ENCODE peak calls at places on chromosome 7, in nine cellular contexts. S, Z, G, W, F, N, O, V and Y are unnamed samples.

GRCh38 chr7:137151056-137151731 is 192.3 kb downstream of the PTN start:
- DNase-seq in V (no peak), S (no peak), N (no peak), Z (no peak), F (no peak), W (no peak), O (no peak), G (peak; percentile 51), Y (no peak)

GRCh38 chr7:39985398-39985918 is 35.4 kb downstream of the CDK13 start:
- DNase-seq in V (no peak), O (no peak), F (no peak), W (no peak), S (no peak), G (no peak), Z (no peak), N (no peak), Y (no peak)

GRCh38 chr7:30029696-30030095 is 1.5 kb downstream of the PLEKHA8 start:
- DNase-seq in F (no peak), V (peak; percentile 54), G (peak; percentile 17), O (no peak), S (no peak), Z (no peak), W (no peak), N (no peak), Y (no peak)

GRCh38 chr7:94223375-94224084 is 171.2 kb upstream of the COL1A2 start:
- DNase-seq in W (no peak), S (no peak), V (no peak), G (peak; percentile 33), N (no peak), F (peak; percentile 41), O (no peak), Z (no peak), Y (no peak)

GRCh38 chr7:82443801-82444219 is 233 bp upstream of the CACNA2D1 start:
- DNase-seq in S (no peak), W (peak; percentile 95), F (no peak), O (no peak), G (peak; percentile 81), V (peak; percentile 50), Z (peak; percentile 38), N (peak; percentile 56), Y (peak; percentile 60)

GRCh38 chr7:64630496-64630895 is 35.4 kb upstream of the ZNF107 start:
- DNase-seq in Z (no peak), S (no peak), F (peak; percentile 16), V (no peak), N (no peak), G (no peak), W (no peak), O (no peak), Y (no peak)

GRCh38 chr7:102097601-102098161 is 189.0 kb upstream of the SH2B2 start:
- DNase-seq in V (no peak), F (peak; percentile 88), O (no peak), Z (no peak), S (no peak), G (peak; percentile 64), W (no peak), N (no peak), Y (no peak)

GRCh38 chr7:127322351-127322750 is 69.6 kb upstream of the GRM8 start:
- DNase-seq in O (peak; percentile 8), G (no peak), N (no peak), V (no peak), W (no peak), F (no peak), Z (no peak), S (peak; percentile 44), Y (no peak)

GRCh38 chr7:30027065-30027456 is 559 bp upstream of the FKBP14 start:
- DNase-seq in W (no peak), S (peak; percentile 45), Z (no peak), O (no peak), N (no peak), V (peak; percentile 42), G (peak; percentile 70), F (no peak), Y (peak; percentile 31)

GRCh38 chr7:100568176-100568935 is 5.3 kb downstream of the SAP25 start:
- DNase-seq in O (no peak), G (peak; percentile 62), N (no peak), V (no peak), F (no peak), S (no peak), W (no peak), Z (no peak), Y (no peak)

GRCh38 chr7:32846630-32847225 is 44.8 kb downstream of the KBTBD2 start:
- DNase-seq in S (peak; percentile 83), W (peak; percentile 90), F (peak; percentile 82), Z (peak; percentile 51), V (peak; percentile 94), O (peak; percentile 89), G (peak; percentile 82), N (peak; percentile 92), Y (no peak)
- H3K4me3 ChIP-seq in S (no peak overlapping the region), W (no peak overlapping the region), F (no peak overlapping the region), Z (no peak overlapping the region), V (peak overlapping the region; percentile 43), O (no peak overlapping the region), G (no peak overlapping the region), N (no peak overlapping the region), Y (no peak overlapping the region)

GRCh38 chr7:23410446-23411183 is 59.7 kb downstream of the IGF2BP3 start:
- DNase-seq in G (no peak), Z (no peak), W (no peak), F (no peak), O (no peak), N (no peak), S (no peak), V (no peak), Y (no peak)
- H3K4me1 ChIP-seq in G (no peaks in the 10 kb centered on the region), Z (no peaks in the 10 kb centered on the region), W (no peaks in the 10 kb centered on the region), F (no peaks in the 10 kb centered on the region), O (no peaks in the 10 kb centered on the region), N (no peaks in the 10 kb centered on the region), S (no peaks in the 10 kb centered on the region), V (no peaks in the 10 kb centered on the region), Y (no peaks in the 10 kb centered on the region)

GRCh38 chr7:151512353-151512752 is 7.3 kb downstream of the RHEB start:
- DNase-seq in G (no peak), N (no peak), F (no peak), O (no peak), W (no peak), Z (no peak), S (no peak), V (no peak), Y (no peak)
- H3K4me3 ChIP-seq in G (no peak overlapping the region), N (no peak overlapping the region), F (no peak overlapping the region), O (no peak overlapping the region), W (no peak overlapping the region), Z (no peak overlapping the region), S (no peak overlapping the region), V (no peak overlapping the region), Y (no peak overlapping the region)

DNA sequence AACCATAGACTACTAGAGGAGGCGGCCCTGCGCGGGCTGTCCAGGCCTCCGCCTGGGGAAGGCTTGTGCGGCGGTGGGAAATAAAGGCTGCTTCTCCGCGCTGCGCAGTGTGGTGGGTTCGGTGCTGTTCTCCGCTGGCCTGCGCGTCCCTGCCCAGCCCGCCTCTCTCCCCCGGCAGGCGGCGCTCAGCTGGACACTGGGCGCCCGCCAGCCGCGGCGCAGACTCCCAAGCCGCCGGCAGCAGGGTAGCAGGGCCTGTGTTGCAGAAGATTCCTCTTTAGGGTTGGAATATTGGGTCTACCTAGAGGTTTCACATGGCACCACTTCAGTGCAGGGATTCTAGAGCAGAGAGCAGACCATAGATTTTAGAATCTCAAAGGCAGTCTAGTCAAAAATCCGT is 66.1 kb upstream of the ZPBP start:
- DNase-seq in N (no peak), G (no peak), W (no peak), F (no peak), V (no peak), O (no peak), Z (no peak), S (no peak), Y (peak; percentile 72)
- H3K4me1 ChIP-seq in N (no peaks in the 10 kb centered on the region), G (no peaks in the 10 kb centered on the region), W (no peaks in the 10 kb centered on the region), F (no peaks in the 10 kb centered on the region), V (no peaks in the 10 kb centered on the region), O (peaks cover 23% of the 10 kb centered on the region), Z (no peaks in the 10 kb centered on the region), S (peaks cover 20% of the 10 kb centered on the region), Y (no peaks in the 10 kb centered on the region)

DNA sequence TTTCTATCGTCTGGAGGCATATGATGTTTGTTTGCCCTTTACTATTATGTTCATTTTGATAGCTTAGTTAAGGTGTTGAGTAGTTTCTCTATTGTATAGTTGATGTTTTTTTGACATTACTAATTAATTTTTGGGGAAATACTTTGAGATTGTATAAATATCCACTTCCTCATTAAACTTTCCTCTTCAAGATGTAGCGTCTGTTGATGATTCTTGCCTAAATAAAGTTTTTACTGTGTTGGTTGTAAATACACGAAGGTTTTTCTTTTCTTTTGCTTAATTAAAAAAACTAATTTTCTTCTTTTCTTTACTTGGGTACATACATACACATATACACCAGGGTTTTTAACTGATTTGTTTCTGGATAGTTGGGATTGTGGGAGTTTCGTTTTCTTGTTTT is 8.5 kb downstream of the KMT2E start:
- DNase-seq in S (no peak), G (no peak), F (no peak), N (no peak), V (no peak), Z (no peak), W (no peak), O (no peak), Y (no peak)
- H3K4me3 ChIP-seq in S (no peak overlapping the region), G (no peak overlapping the region), F (no peak overlapping the region), N (no peak overlapping the region), V (no peak overlapping the region), Z (no peak overlapping the region), W (no peak overlapping the region), O (no peak overlapping the region), Y (no peak overlapping the region)